ENCODE peak calls at places on chromosome 7, in five cellular contexts. R is suprapubic skin, Z is HCT116, U is heart left ventricle, J is tibial nerve. E is an unnamed sample. For H3K4me1, the result is how much of the 10 kb centered on the place peaks cover.

GRCh38 chr7:150404172-150404784 is 25.1 kb downstream of the ZNF775 start:
- DNase-seq in R (peak), Z (no peak), U (no peak), J (no peak), E (no peak)

GRCh38 chr7:86745019-86745745 is 101.5 kb downstream of the GRM3 start:
- DNase-seq in R (no peak), Z (no peak), U (peak), J (no peak), E (no peak)

GRCh38 chr7:151426486-151426905 is 13.4 kb downstream of the CRYGN start:
- DNase-seq in R (no peak), Z (peak), U (peak), J (peak), E (peak)

GRCh38 chr7:18064242-18064838 is 36.7 kb upstream of the PRPS1L1 start:
- DNase-seq in R (no peak), Z (no peak), U (no peak), J (peak), E (no peak)

GRCh38 chr7:3149961-3150516 is 106.4 kb upstream of the CARD11 start:
- DNase-seq in R (no peak), Z (no peak), U (no peak), J (no peak), E (no peak)

GRCh38 chr7:24175603-24176002 is 108.4 kb upstream of the NPY start:
- DNase-seq in R (no peak), Z (no peak), U (no peak), J (no peak), E (no peak)

GRCh38 chr7:14375998-14376397 is 386.5 kb upstream of the ETV1 start:
- DNase-seq in R (no peak), Z (no peak), U (no peak), J (no peak), E (no peak)

GRCh38 chr7:151311294-151311864 is 30.2 kb upstream of the NUB1 start:
- DNase-seq in R (no peak), Z (no peak), U (no peak), J (no peak), E (no peak)

GRCh38 chr7:3597243-3597642 is 296.2 kb downstream of the SDK1 start:
- DNase-seq in R (no peak), Z (no peak), U (no peak), J (no peak), E (no peak)

GRCh38 chr7:158317238-158318205 is 270.1 kb downstream of the PTPRN2 start:
- DNase-seq in R (no peak), Z (no peak), U (peak), J (no peak), E (no peak)

GRCh38 chr7:139673230-139673629 is 104.6 kb downstream of the HIPK2 start:
- DNase-seq in R (no peak), Z (no peak), U (no peak), J (no peak), E (no peak)

GRCh38 chr7:116497708-116498107 is 1.8 kb upstream of the CAV2 start:
- DNase-seq in R (no peak), Z (no peak), U (no peak), J (no peak), E (no peak)

GRCh38 chr7:124032369-124033092 is at the start of gene TMEM229A:
- DNase-seq in R (no peak), Z (no peak), U (peak), J (no peak), E (peak)

GRCh38 chr7:87475359-87476178 is at the start of gene ABCB4:
- DNase-seq in R (peak), Z (no peak), U (peak), J (no peak), E (peak)

GRCh38 chr7:151018421-151019129 is 5.7 kb downstream of the ATG9B start:
- DNase-seq in R (no peak), Z (no peak), U (no peak), J (no peak), E (no peak)

GRCh38 chr7:101535333-101535732 is 93.8 kb downstream of the MYL10 start:
- DNase-seq in R (no peak), Z (no peak), U (no peak), J (no peak), E (no peak)

GRCh38 chr7:36161996-36162395 is 8.9 kb downstream of the EEPD1 start:
- DNase-seq in R (no peak), Z (no peak), U (no peak), J (no peak), E (no peak)

GRCh38 chr7:91330378-91331295 is 66.4 kb downstream of the FZD1 start:
- DNase-seq in R (no peak), Z (no peak), U (no peak), J (no peak), E (no peak)

GRCh38 chr7:19752045-19752444 is 21.4 kb downstream of the TMEM196 start:
- DNase-seq in R (no peak), Z (no peak), U (no peak), J (no peak), E (no peak)

GRCh38 chr7:107039199-107039900 is 5.2 kb upstream of the PRKAR2B start:
- DNase-seq in R (no peak), Z (no peak), U (no peak), J (no peak), E (no peak)

GRCh38 chr7:76191783-76192240 is 9.9 kb upstream of the SRRM3 start:
- DNase-seq in R (no peak), Z (peak), U (no peak), J (no peak), E (no peak)

GRCh38 chr7:135620980-135621850 is 41.1 kb upstream of the STMP1 start:
- DNase-seq in R (no peak), Z (peak), U (no peak), J (peak), E (no peak)

GRCh38 chr7:158723266-158723665 is 18.7 kb upstream of the NCAPG2 start:
- DNase-seq in R (no peak), Z (no peak), U (no peak), J (no peak), E (no peak)

GRCh38 chr7:98348726-98349474 is 52.0 kb downstream of the BAIAP2L1 start:
- DNase-seq in R (no peak), Z (no peak), U (no peak), J (no peak), E (no peak)

GRCh38 chr7:111730476-111731300 is 168.4 kb upstream of the IMMP2L start:
- DNase-seq in R (no peak), Z (peak), U (no peak), J (no peak), E (no peak)

GRCh38 chr7:106609416-106609815 is 51.5 kb downstream of the CCDC71L start:
- DNase-seq in R (no peak), Z (no peak), U (no peak), J (no peak), E (no peak)

GRCh38 chr7:32582036-32582435 is 86.7 kb downstream of the AVL9 start:
- DNase-seq in R (no peak), Z (no peak), U (no peak), J (no peak), E (no peak)

GRCh38 chr7:150999001-150999400 is 8.2 kb downstream of the NOS3 start:
- DNase-seq in R (no peak), Z (no peak), U (no peak), J (no peak), E (no peak)

GRCh38 chr7:29237483-29237882 is 42.9 kb downstream of the CHN2 start:
- DNase-seq in R (no peak), Z (no peak), U (peak), J (no peak), E (no peak)

DNA sequence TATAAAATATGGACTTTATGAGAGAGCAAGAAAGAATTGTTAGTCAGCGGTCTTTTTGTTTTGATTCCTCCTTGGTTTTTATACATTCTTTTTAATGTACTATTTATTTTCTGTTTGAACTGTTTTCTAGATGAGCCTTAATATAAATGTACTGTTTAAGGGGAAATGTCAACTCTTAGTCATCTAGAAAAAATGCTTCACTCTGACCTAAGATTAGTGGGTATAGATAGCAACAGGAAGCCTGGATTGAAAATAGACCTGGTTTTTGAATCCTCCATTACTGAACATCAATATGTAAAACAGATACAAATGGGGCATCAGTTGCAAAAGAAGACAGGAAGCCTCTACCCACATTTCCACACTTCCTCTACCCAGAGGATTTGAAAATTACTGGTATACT is 87.8 kb downstream of the CHRM2 start:
- DNase-seq in R (no peak), Z (no peak), U (no peak), J (no peak), E (no peak)
- H3K27ac ChIP-seq in R (no peak), Z (no peak), U (no peak), J (no peak), E (no peak)

GRCh38 chr7:44966731-44967538 is 11.9 kb downstream of the MYO1G start:
- DNase-seq in R (peak), Z (no peak), U (no peak), J (no peak), E (no peak)
- TF ChIP-seq POLR2A in R (no peak), Z (no peak), U (no peak), J (no peak), E (no peak)

GRCh38 chr7:47652591-47652990 is 70.7 kb upstream of the TNS3 start:
- DNase-seq in R (no peak), Z (no peak), U (no peak), J (no peak), E (no peak)
- H3K4me1 ChIP-seq in R (under half), Z (under half), U (under half), J (under half), E (under half)

GRCh38 chr7:5243295-5243694 is 39.4 kb upstream of the SLC29A4 start:
- DNase-seq in R (no peak), Z (no peak), U (no peak), J (no peak), E (no peak)

GRCh38 chr7:5248201-5248885 is 34.4 kb upstream of the SLC29A4 start:
- DNase-seq in R (no peak), Z (no peak), U (peak), J (no peak), E (peak)
- H3K27ac ChIP-seq in R (no peak), Z (no peak), U (no peak), J (no peak), E (peak)

DNA sequence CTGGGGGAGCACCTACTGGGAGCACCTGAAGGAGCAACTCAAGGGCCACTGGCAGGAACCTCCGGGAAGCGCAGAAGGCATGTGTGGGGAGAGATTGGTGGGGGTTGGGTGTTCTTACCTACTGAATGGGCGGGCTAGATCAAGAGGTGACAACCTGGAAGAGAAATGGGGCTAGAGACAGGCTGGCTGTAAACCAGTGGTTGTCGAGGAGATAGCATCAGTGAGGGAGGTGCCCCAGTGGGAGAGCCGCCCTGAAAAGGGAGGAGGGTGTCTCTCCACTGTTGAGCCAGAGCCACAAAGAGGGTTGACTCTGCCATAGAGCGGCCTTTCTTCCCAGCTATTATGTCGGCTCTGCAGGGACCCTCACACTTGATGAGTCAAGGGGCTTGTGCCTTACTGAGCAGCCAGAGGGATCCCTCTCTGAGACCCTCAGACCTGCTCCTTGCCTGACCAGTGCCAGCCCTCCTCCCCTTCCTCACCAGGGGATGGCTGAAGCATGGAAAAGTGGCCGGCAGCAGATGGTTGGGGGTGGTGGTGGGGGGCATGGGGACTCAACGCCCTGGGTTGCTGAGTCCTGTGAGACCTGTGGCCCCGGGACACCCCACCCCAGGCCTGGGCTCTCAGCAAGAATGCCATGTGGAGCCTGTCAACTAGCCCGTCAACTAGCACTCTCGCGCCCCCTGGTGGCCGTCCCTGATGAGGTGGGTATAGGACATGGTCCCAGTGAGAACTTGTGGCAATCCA is 36.4 kb upstream of the PURB start:
- DNase-seq in R (peak), Z (peak), U (peak), J (peak), E (peak)
- TF ChIP-seq POLR2A in R (no peak), Z (no peak), U (no peak), J (no peak), E (no peak)

GRCh38 chr7:33981686-33982424 is 76.5 kb downstream of the BMPER start:
- DNase-seq in R (no peak), Z (no peak), U (no peak), J (no peak), E (no peak)
- H3K4me1 ChIP-seq in R (under half), Z (under half), U (under half), J (under half), E (under half)

DNA sequence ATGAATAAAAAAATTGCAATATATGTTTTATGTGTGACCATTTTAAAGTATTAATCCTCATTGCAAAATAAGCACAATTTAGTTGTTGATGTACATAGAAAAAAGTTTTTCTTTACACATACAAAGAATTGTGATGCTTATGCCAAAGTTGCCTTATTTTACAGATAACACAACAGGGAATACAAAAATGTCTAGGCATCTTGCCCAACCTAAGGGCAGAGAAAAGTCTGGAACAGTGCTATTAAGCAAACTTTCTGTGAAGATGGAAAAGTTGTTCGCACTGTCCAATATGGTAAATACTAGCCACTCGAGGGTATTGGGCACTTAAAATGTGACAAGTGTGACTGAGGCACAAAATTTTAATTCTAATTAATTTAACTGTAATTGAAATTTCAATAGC is 190.2 kb upstream of the HGF start:
- DNase-seq in R (no peak), Z (no peak), U (no peak), J (no peak), E (no peak)
- H3K27ac ChIP-seq in R (no peak), Z (no peak), U (no peak), J (no peak), E (no peak)

GRCh38 chr7:35037211-35037525 is at the start of gene DPY19L1:
- DNase-seq in R (no peak), Z (no peak), U (no peak), J (no peak), E (no peak)

GRCh38 chr7:35035511-35035921 is 1.8 kb downstream of the DPY19L1 start:
- DNase-seq in R (no peak), Z (peak), U (no peak), J (no peak), E (no peak)

GRCh38 chr7:35038340-35038738 is 1.1 kb upstream of the DPY19L1 start:
- DNase-seq in R (no peak), Z (no peak), U (no peak), J (no peak), E (no peak)

GRCh38 chr7:35037526-35038339 is 448 bp upstream of the DPY19L1 start:
- DNase-seq in R (peak), Z (peak), U (peak), J (peak), E (peak)

GRCh38 chr7:35036361-35037171 is 719 bp downstream of the DPY19L1 start:
- DNase-seq in R (peak), Z (no peak), U (peak), J (peak), E (peak)
- TF ChIP-seq POLR2A in R (no peak), Z (no peak), U (no peak), J (no peak), E (no peak)

GRCh38 chr7:22723642-22724041 is 3.4 kb upstream of the IL6 start:
- DNase-seq in R (no peak), Z (no peak), U (no peak), J (no peak), E (no peak)

GRCh38 chr7:22724861-22725260 is 2.1 kb upstream of the IL6 start:
- DNase-seq in R (no peak), Z (no peak), U (no peak), J (no peak), E (no peak)

GRCh38 chr7:22726345-22726848 is 603 bp upstream of the IL6 start:
- DNase-seq in R (peak), Z (peak), U (peak), J (peak), E (peak)

GRCh38 chr7:22726849-22727792 is at the start of gene IL6:
- DNase-seq in R (peak), Z (no peak), U (peak), J (peak), E (peak)

GRCh38 chr7:22725585-22725984 is 1.4 kb upstream of the IL6 start:
- DNase-seq in R (no peak), Z (peak), U (no peak), J (no peak), E (no peak)
- H3K4me1 ChIP-seq in R (under half), Z (under half), U (under half), J (under half), E (under half)